ENCODE peak calls at places on chromosomes 11 and 22, in four cellular contexts. R is PC-3, Z is body of pancreas, A is pancreas. I is an unnamed sample.

GRCh38 chr11:28581286-28582242 is 473.4 kb downstream of the METTL15 start:
- DNase-seq in R (peak), Z (no peak), A (no peak), I (no peak)

GRCh38 chr11:120629407-120629806 is 117.9 kb downstream of the GRIK4 start:
- DNase-seq in R (no peak), Z (no peak), A (no peak), I (no peak)

GRCh38 chr11:409008-409599 is 5.7 kb downstream of the SIGIRR start:
- DNase-seq in R (no peak), Z (no peak), A (peak), I (no peak)

GRCh38 chr11:74611369-74611861 is 19.0 kb downstream of the POLD3 start:
- DNase-seq in R (peak), Z (no peak), A (no peak), I (no peak)

GRCh38 chr11:67667490-67668190 is 6.8 kb downstream of the ALDH3B2 start:
- DNase-seq in R (no peak), Z (peak), A (no peak), I (no peak)

GRCh38 chr11:75565221-75565814 is 3.3 kb downstream of the SERPINH1 start:
- DNase-seq in R (peak), Z (no peak), A (no peak), I (no peak)

GRCh38 chr11:81869337-81870065 is 864.2 kb downstream of the FAM181B start:
- DNase-seq in R (no peak), Z (no peak), A (no peak), I (no peak)

GRCh38 chr11:44766972-44767278 is 40.2 kb downstream of the TSPAN18 start:
- DNase-seq in R (no peak), Z (no peak), A (no peak), I (no peak)

GRCh38 chr22:47836957-47837356 is 1074.5 kb downstream of the TBC1D22A start:
- DNase-seq in R (peak), Z (no peak), A (no peak), I (no peak)

GRCh38 chr11:58941838-58942237 is 2.5 kb downstream of the GLYATL1 start:
- DNase-seq in R (no peak), Z (no peak), A (no peak), I (no peak)

GRCh38 chr11:111021131-111021530 is 224.4 kb upstream of the POU2AF2 start:
- DNase-seq in R (no peak), Z (no peak), A (no peak), I (no peak)

GRCh38 chr11:105609341-105609781 is 512 bp upstream of the GRIA4 start:
- DNase-seq in R (peak), Z (no peak), A (peak), I (no peak)

GRCh38 chr22:30875481-30876215 is 92.9 kb downstream of the MORC2 start:
- DNase-seq in R (no peak), Z (no peak), A (peak), I (no peak)

GRCh38 chr11:65862191-65862735 is 2.0 kb downstream of the MUS81 start:
- DNase-seq in R (no peak), Z (no peak), A (no peak), I (no peak)

GRCh38 chr11:60757231-60757800 is 649 bp downstream of the MS4A15 start:
- DNase-seq in R (no peak), Z (no peak), A (no peak), I (no peak)

GRCh38 chr11:57650739-57651090 is 1.0 kb upstream of the YPEL4 start:
- DNase-seq in R (no peak), Z (no peak), A (no peak), I (no peak)

GRCh38 chr11:90391756-90392155 is 168.9 kb upstream of the CHORDC1 start:
- DNase-seq in R (no peak), Z (no peak), A (no peak), I (no peak)

GRCh38 chr22:28373841-28374240 is 305.8 kb downstream of the TTC28 start:
- DNase-seq in R (no peak), Z (no peak), A (no peak), I (no peak)

GRCh38 chr11:15716550-15716949 is 601.8 kb downstream of the INSC start:
- DNase-seq in R (peak), Z (no peak), A (no peak), I (no peak)

GRCh38 chr11:135037828-135038227 is 625.8 kb upstream of the B3GAT1 start:
- DNase-seq in R (no peak), Z (no peak), A (no peak), I (no peak)

DNA sequence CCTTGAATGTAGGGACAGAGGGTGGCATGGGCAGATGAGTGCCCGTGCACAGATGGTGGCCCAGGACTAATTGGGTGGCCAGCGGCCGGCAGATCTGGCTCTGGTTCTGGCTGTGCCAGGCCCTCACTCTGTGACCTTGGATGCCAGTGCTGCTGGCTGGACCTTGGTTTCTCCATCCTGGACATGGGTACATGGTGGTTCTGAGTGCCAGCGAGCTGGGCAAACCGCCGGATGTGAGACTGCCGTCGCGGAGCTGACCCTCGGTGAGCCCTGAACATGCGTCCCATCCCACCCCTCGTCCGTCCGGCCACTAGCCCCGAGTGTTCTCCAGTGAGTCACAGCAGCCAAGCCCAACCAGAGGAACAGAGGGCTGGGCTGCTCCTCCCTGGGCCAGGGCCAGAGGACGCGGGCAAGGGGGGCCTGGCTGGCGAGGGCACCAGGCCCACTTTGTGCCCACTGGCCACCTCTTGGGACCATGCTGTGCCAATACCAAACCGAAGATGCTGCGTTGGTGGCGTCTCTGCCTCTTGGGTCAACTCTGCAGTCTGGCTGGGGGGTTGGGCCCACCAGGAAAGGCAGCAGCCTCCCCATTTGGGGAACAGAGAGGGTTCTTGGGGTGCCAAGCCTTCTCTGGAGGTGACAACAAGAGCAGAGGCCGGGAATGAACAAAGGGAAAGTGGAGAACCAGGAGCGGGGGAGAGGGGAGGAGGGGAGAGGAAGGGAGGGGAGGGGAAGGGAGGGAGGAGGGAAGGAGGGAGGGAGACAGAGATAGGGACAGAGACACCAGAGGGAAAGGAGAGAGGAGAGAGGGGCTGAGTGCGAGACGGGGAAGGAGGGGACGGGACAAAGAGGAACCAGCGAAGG is 10.7 kb downstream of the LSP1 start:
- DNase-seq in R (peak), Z (peak), A (peak), I (peak)
- TF ChIP-seq CTCF in R (no peak), Z (no peak), A (no peak), I (no peak)

DNA sequence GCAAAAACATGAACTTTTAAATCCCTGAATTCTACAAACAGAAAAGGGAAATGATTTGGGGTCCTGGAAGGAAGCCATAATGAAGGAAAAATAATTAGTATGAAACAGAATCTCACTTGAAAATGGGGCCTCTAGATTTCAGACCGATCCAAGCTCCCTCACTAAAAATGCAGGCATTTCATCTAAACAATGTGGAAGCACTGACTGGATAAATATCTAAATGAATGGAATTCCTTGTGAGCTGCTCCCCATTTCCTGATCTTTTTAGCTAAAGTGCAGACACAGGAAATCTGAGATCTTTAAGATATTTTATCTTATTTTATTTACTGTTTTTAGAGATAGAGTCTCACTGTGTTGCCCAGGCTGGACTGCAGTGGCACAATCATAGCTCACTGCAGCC is 1255.8 kb downstream of the LRRC4C start:
- DNase-seq in R (no peak), Z (no peak), A (no peak), I (no peak)
- TF ChIP-seq CTCF in R (no peak), Z (no peak), A (no peak), I (no peak)

DNA sequence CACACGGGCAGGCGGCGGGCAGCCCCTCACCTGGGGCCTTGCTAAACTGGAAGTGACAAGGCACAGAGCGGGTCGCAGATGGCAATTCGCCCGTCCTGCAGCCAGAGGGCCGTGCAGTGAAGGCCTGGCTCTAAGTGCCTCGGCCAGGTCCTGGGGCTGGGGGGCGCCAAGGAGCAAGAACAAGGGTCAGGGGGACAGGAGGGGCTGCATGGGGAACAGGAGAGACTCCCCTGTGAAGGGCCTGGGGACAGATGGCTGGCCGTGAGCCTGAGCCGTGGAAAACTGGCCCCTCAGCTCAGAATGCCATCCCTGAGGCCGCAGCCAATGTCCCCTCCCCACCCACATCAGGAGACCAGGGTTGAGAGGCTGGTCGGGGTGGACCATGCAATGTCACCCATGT is 60.0 kb downstream of the RTL6 start:
- DNase-seq in R (no peak), Z (no peak), A (peak), I (no peak)
- TF ChIP-seq CTCF in R (no peak), Z (no peak), A (no peak), I (no peak)

DNA sequence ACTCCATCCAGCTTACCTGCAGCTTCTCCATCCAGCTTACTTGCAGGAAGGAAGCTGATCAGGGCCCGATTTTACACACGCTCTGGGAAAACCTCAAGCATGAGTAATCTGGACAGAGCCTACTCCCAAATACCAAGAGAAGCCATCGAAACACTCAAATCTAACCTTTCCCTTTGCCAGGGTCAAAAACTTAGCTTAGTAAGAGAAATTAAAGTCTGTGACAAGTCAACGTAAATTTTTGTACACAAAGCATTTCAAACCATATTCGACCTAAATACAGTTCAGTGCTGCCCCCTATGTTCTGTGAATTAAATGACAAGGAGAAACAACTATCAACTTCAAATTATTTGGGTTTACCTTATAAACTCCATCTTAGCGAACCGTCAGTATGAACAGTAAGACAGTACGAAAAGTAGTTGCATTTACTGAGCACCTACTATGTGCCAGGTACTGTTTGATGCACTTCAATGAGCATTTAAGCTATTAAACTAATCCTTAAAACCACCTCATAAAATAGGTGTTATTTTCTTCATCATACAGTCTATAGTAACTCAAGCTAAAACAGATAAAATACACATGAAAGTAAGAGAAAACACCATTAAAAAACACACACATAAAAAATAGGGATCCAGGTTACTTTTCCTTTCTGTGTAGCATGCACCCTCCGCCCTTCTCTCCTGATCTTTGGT is 36.9 kb downstream of the ARFGAP3 start:
- DNase-seq in R (peak), Z (no peak), A (no peak), I (peak)
- TF ChIP-seq CTCF in R (peak), Z (peak), A (peak), I (peak)

GRCh38 chr11:103326070-103326794 is 217.0 kb downstream of the DYNC2H1 start:
- DNase-seq in R (peak), Z (peak), A (no peak), I (no peak)
- TF ChIP-seq CTCF in R (peak), Z (peak), A (peak), I (peak)

GRCh38 chr11:8930456-8931175 is 2.1 kb downstream of the C11orf16 start:
- DNase-seq in R (no peak), Z (no peak), A (no peak), I (no peak)

GRCh38 chr11:8932564-8933180 is at the start of gene C11orf16:
- DNase-seq in R (no peak), Z (no peak), A (no peak), I (no peak)

GRCh38 chr11:8937159-8937558 is 4.4 kb upstream of the C11orf16 start:
- DNase-seq in R (no peak), Z (no peak), A (no peak), I (no peak)

GRCh38 chr11:8934735-8935478 is 2.2 kb upstream of the C11orf16 start:
- DNase-seq in R (peak), Z (no peak), A (no peak), I (no peak)

GRCh38 chr11:8933931-8934330 is 1.2 kb upstream of the C11orf16 start:
- DNase-seq in R (no peak), Z (no peak), A (no peak), I (no peak)
- TF ChIP-seq CTCF in R (no peak), Z (no peak), A (no peak), I (no peak)